ENCODE peak calls at places on chromosomes 6 and 20, in five cellular contexts. X is HFF-Myc, D is GM13977, J is brain microvascular endothelial cell, Q is PC-9. E is an unnamed sample.

GRCh38 chr6:398558-399078 is 7.1 kb downstream of the IRF4 start:
- DNase-seq in Q (no peak), X (no peak), D (no peak), J (no peak), E (no peak)

GRCh38 chr6:153032255-153032882 is 29.9 kb upstream of the MTRF1L start:
- DNase-seq in J (no peak), X (peak; percentile 37), Q (peak; percentile 53), D (no peak), E (no peak)

GRCh38 chr20:15799871-15800270 is 773.4 kb downstream of the KIF16B start:
- DNase-seq in J (peak; percentile 51), Q (peak; percentile 37), X (no peak), D (no peak), E (no peak)

GRCh38 chr20:57947421-57948176 is 237.8 kb upstream of the PMEPA1 start:
- DNase-seq in X (peak; percentile 90), D (no peak), J (peak; percentile 52), Q (no peak), E (no peak)

GRCh38 chr6:95553880-95554279 is 23.5 kb upstream of the MANEA start:
- DNase-seq in Q (no peak), D (no peak), X (no peak), J (no peak), E (no peak)

GRCh38 chr6:27414996-27415395 is 26.4 kb downstream of the ZNF391 start:
- DNase-seq in D (no peak), J (no peak), Q (no peak), X (no peak), E (no peak)

GRCh38 chr6:87164004-87164403 is 8.6 kb downstream of the ZNF292 start:
- DNase-seq in X (no peak), Q (no peak), D (no peak), J (no peak), E (no peak)

GRCh38 chr20:48039514-48039913 is 254.2 kb upstream of the SULF2 start:
- DNase-seq in X (no peak), Q (no peak), J (no peak), D (no peak), E (no peak)

GRCh38 chr6:105932440-105932839 is 153.7 kb upstream of the PRDM1 start:
- DNase-seq in D (no peak), Q (no peak), X (no peak), J (no peak), E (no peak)

GRCh38 chr6:119431799-119432198 is 82.2 kb upstream of the MAN1A1 start:
- DNase-seq in X (no peak), D (no peak), J (no peak), Q (no peak), E (no peak)

GRCh38 chr6:17393335-17394191 is at the start of gene CAP2:
- DNase-seq in D (no peak), J (peak; percentile 55), Q (peak; percentile 45), X (no peak), E (no peak)

GRCh38 chr6:64289946-64290345 is 654.3 kb downstream of the PHF3 start:
- DNase-seq in J (no peak), Q (no peak), X (no peak), D (no peak), E (no peak)

GRCh38 chr6:13406781-13407180 is 78.4 kb upstream of the TBC1D7 start:
- DNase-seq in J (no peak), Q (no peak), D (no peak), X (no peak), E (no peak)

GRCh38 chr6:71123051-71123450 is 165.6 kb upstream of the OGFRL1 start:
- DNase-seq in J (peak; percentile 64), D (no peak), X (no peak), Q (no peak), E (no peak)

GRCh38 chr6:129342243-129342642 is 367.7 kb downstream of the ARHGAP18 start:
- DNase-seq in Q (no peak), D (no peak), X (no peak), J (no peak), E (no peak)

DNA sequence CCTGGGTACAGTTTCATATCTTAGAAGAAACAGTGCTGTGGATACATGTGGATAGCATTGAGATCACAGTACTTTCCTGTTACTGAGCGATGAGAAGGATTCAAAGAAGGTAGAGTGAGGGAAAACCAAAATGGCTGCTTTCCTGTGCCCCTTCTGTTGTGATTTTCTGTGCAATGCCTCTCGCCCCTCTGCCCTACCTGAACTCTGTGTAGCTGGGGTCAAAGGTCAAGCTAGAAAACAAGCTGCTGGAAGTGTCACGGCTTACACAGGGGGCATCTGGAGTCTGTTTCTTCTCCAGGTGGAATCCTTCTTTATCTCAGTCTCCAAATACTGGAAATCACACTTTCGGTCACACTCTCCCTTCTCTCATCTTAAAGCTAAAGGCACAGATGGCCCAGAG is 27.0 kb upstream of the CCN6 start:
- DNase-seq in Q (no peak), J (no peak), D (no peak), X (no peak), E (no peak)
- TF ChIP-seq CTCF in Q (no peak), J (no peak), D (no peak), X (no peak), E (no peak)

DNA sequence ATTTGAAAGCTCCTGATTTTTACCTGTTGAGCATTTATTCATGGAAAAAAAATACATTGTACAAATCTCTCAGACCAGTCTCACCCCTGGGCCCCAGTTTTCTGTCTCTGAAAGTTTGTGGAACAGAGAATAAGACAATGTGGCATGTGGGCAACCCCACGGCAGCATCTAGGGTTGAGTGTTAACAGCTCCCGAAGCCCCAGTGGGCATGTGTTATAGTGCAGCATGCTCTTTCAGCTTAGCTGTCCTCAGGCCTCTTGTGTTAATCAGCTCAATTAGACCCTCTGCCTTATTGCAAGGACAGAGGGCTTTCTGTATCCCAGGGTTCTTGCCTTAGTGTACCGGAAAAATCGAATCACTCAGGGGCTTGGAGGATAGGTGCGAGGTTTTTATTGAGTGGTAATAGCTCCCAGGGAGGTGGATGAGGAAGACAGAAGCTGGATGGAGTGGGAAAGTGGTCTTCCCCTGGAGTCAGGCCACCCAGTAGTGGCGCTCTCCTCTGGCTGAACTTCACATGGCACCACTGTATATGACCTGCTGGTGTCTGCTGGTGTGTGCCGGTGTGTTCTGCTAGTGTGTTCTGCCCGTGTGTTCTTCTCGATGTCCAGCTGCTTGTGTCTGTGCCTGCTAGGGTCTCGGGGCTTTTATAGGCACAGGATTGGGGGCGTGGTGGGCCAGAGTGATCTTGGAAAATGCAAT is 382.8 kb downstream of the EPM2A start:
- DNase-seq in X (no peak), J (no peak), D (no peak), Q (no peak), E (no peak)
- TF ChIP-seq CTCF in X (no peak), J (no peak), D (no peak), Q (no peak), E (no peak)

DNA sequence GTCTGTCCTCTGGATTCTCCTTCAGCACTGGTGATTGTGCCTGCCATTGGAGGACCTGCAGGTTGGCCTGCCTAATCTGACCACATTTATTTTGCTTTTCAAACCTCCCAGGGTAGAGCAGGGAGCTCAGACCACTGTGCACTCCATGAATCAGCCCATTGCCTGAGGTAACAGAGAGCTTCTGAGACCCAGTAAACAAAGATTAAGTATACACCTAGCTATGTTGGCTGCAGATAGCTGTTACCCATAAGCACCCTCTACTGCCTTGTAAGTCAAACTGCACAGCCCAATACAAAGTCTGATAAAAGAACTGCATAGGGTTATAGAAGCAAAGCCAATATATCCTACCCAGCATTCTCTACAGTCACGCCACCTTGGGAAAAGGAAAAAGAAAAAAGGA is 338.7 kb downstream of the HTR1B start:
- DNase-seq in D (no peak), Q (no peak), X (no peak), J (peak; percentile 15), E (no peak)
- TF ChIP-seq CTCF in D (no peak), Q (no peak), X (no peak), J (peak; percentile 46), E (no peak)

GRCh38 chr20:7505835-7506221 is 434.4 kb downstream of the HAO1 start:
- DNase-seq in D (no peak), J (no peak), Q (no peak), X (no peak), E (no peak)

GRCh38 chr20:7503501-7503900 is 436.8 kb downstream of the HAO1 start:
- DNase-seq in Q (no peak), D (no peak), J (no peak), X (no peak), E (no peak)

GRCh38 chr20:7500362-7500761 is 439.9 kb downstream of the HAO1 start:
- DNase-seq in X (no peak), Q (no peak), J (no peak), D (no peak), E (no peak)

GRCh38 chr20:7505152-7505834 is 435.0 kb downstream of the HAO1 start:
- DNase-seq in X (no peak), Q (no peak), D (no peak), J (no peak), E (no peak)
- TF ChIP-seq CTCF in X (no peak), Q (no peak), D (no peak), J (peak; percentile 24), E (no peak)

GRCh38 chr20:25484224-25484846 is 76.9 kb downstream of the GINS1 start:
- DNase-seq in D (no peak), Q (no peak), X (no peak), J (no peak), E (no peak)
- TF ChIP-seq CTCF in D (no peak), Q (no peak), X (no peak), J (no peak), E (no peak)

DNA sequence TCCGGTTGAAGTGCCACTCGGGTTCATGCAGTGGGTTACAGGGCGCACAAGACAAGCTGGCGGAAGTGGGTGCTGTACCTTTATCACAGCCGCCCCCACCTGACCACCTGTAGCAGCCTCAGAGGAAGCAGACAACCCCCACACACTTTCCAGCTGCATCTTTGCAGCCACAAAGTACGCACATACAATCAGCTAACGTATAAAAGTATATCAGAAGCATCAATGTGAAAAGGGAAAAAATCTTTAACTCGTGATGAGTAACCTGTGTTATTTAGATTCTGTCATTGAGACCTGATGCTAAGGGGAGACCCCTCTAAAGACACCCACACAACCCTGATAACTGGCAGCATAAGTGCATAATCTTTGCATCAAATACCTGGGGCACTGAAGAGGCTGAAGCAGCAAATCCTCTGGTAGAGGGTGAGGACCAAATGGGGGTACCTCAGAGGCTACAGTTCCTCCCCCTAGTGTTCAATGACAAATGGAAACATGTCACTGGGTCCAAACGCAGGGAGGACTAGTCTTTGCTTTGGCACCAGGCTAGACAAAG is 22.1 kb downstream of the BACH2 start:
- DNase-seq in J (no peak), Q (no peak), D (no peak), X (no peak), E (no peak)
- TF ChIP-seq CTCF in J (peak; percentile 26), Q (no peak), D (no peak), X (no peak), E (no peak)

DNA sequence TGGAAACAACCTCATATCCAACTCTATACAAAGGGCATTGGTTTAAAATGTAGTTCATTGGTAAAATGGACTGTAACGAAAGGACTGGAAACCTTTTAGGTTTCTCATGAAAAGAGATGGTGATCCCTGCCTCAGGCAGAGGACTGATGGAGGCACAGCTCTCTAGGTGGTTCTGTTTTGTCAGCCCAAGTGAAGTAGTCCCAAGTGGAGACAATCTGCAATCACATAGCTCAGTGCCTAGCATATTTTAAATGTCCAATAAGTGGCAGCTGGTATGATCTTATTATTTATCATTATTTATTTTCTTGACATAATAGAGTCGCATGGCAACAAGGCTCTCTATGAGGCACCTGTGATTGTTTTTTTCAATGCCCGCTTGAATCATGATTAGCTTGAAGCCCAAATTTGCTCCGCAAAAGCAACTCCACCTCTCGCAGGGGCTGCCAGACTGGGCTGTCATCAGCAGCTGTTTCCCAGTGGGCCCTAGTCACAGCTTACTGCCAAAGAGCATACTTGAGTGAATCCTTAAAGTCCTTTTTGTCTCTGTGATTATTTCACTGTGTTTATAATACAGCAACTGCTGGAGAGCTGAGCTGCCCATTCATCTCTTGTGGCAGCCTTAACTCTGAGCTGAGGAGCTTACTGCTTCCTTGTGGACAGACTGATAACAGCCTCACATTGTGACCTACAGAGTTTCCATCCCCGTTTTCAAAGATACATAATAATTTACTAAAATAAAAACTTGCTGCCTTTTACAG is 19.7 kb upstream of the ENPP1 start:
- DNase-seq in D (no peak), X (no peak), J (peak; percentile 39), Q (no peak), E (no peak)
- TF ChIP-seq CTCF in D (no peak), X (no peak), J (peak; percentile 66), Q (no peak), E (no peak)

E was measured in GM13976.